ENCODE peak calls at places on chromosomes 13 and 19, in five cellular contexts. One of them, this sample, is unnamed. For H3K36me3, the result is how much of the 10 kb centered on the place peaks cover.

GRCh38 chr13:112690242-112690943 is 555 bp downstream of the ATP11A start:
- DNase-seq in OCI-LY7: peak
- DNase-seq in Peyer's patch: peak
- DNase-seq in adrenal gland: peak
- DNase-seq in effector memory CD4-positive, alpha-beta T cell: peak
- DNase-seq in this sample: no peak

GRCh38 chr13:80306573-80306972 is 34.4 kb downstream of the SPRY2 start:
- DNase-seq in effector memory CD4-positive, alpha-beta T cell: no peak
- DNase-seq in adrenal gland: no peak
- DNase-seq in OCI-LY7: no peak
- DNase-seq in Peyer's patch: no peak
- DNase-seq in this sample: no peak

GRCh38 chr13:45434556-45435371 is 16.6 kb upstream of the SLC25A30 start:
- DNase-seq in OCI-LY7: no peak
- DNase-seq in effector memory CD4-positive, alpha-beta T cell: no peak
- DNase-seq in Peyer's patch: no peak
- DNase-seq in adrenal gland: no peak
- DNase-seq in this sample: no peak

GRCh38 chr19:18090545-18091216 is 3.9 kb upstream of the IL12RB1 start:
- DNase-seq in effector memory CD4-positive, alpha-beta T cell: no peak
- DNase-seq in OCI-LY7: no peak
- DNase-seq in Peyer's patch: no peak
- DNase-seq in adrenal gland: no peak
- DNase-seq in this sample: no peak

GRCh38 chr13:86601351-86601750 is 802.1 kb upstream of the SLITRK6 start:
- DNase-seq in adrenal gland: no peak
- DNase-seq in OCI-LY7: no peak
- DNase-seq in Peyer's patch: no peak
- DNase-seq in effector memory CD4-positive, alpha-beta T cell: no peak
- DNase-seq in this sample: no peak

GRCh38 chr13:76944457-76944856 is 3.9 kb upstream of the ACOD1 start:
- DNase-seq in OCI-LY7: no peak
- DNase-seq in adrenal gland: peak
- DNase-seq in Peyer's patch: no peak
- DNase-seq in effector memory CD4-positive, alpha-beta T cell: no peak
- DNase-seq in this sample: no peak

GRCh38 chr13:114325729-114326128 is 11.4 kb downstream of the CHAMP1 start:
- DNase-seq in effector memory CD4-positive, alpha-beta T cell: no peak
- DNase-seq in Peyer's patch: no peak
- DNase-seq in OCI-LY7: no peak
- DNase-seq in adrenal gland: no peak
- DNase-seq in this sample: no peak

GRCh38 chr19:53372196-53372595 is 6.7 kb downstream of the ZNF525 start:
- DNase-seq in effector memory CD4-positive, alpha-beta T cell: no peak
- DNase-seq in Peyer's patch: no peak
- DNase-seq in adrenal gland: no peak
- DNase-seq in OCI-LY7: no peak
- DNase-seq in this sample: no peak

GRCh38 chr19:6970478-6970877 is 50.8 kb downstream of the MBD3L2B start:
- DNase-seq in OCI-LY7: peak
- DNase-seq in adrenal gland: peak
- DNase-seq in effector memory CD4-positive, alpha-beta T cell: no peak
- DNase-seq in Peyer's patch: no peak
- DNase-seq in this sample: no peak

GRCh38 chr19:38599722-38600121 is 18.0 kb downstream of the MAP4K1 start:
- DNase-seq in Peyer's patch: no peak
- DNase-seq in adrenal gland: no peak
- DNase-seq in OCI-LY7: no peak
- DNase-seq in effector memory CD4-positive, alpha-beta T cell: no peak
- DNase-seq in this sample: no peak

GRCh38 chr19:18349524-18350128 is 9.2 kb downstream of the PGPEP1 start:
- DNase-seq in effector memory CD4-positive, alpha-beta T cell: no peak
- DNase-seq in Peyer's patch: peak
- DNase-seq in adrenal gland: peak
- DNase-seq in OCI-LY7: peak
- DNase-seq in this sample: peak

GRCh38 chr19:19103167-19103566 is 35.1 kb downstream of the TMEM161A start:
- DNase-seq in Peyer's patch: no peak
- DNase-seq in adrenal gland: no peak
- DNase-seq in OCI-LY7: no peak
- DNase-seq in effector memory CD4-positive, alpha-beta T cell: no peak
- DNase-seq in this sample: no peak

GRCh38 chr19:56942749-56943148 is 102.2 kb upstream of the PEG3 start:
- DNase-seq in OCI-LY7: peak
- DNase-seq in effector memory CD4-positive, alpha-beta T cell: no peak
- DNase-seq in Peyer's patch: no peak
- DNase-seq in adrenal gland: no peak
- DNase-seq in this sample: peak

GRCh38 chr13:100881291-100881864 is 206.8 kb upstream of the TMTC4 start:
- DNase-seq in OCI-LY7: no peak
- DNase-seq in adrenal gland: no peak
- DNase-seq in effector memory CD4-positive, alpha-beta T cell: no peak
- DNase-seq in Peyer's patch: no peak
- DNase-seq in this sample: no peak

GRCh38 chr19:35346193-35347052 is 1.3 kb upstream of the FFAR1 start:
- DNase-seq in adrenal gland: no peak
- DNase-seq in Peyer's patch: peak
- DNase-seq in OCI-LY7: peak
- DNase-seq in effector memory CD4-positive, alpha-beta T cell: peak
- DNase-seq in this sample: no peak

GRCh38 chr13:79812070-79812850 is 331.3 kb downstream of the NDFIP2 start:
- DNase-seq in adrenal gland: no peak
- DNase-seq in effector memory CD4-positive, alpha-beta T cell: no peak
- DNase-seq in OCI-LY7: no peak
- DNase-seq in Peyer's patch: no peak
- DNase-seq in this sample: no peak

GRCh38 chr19:29952646-29953045 is 10.6 kb downstream of the URI1 start:
- DNase-seq in Peyer's patch: no peak
- DNase-seq in adrenal gland: no peak
- DNase-seq in effector memory CD4-positive, alpha-beta T cell: no peak
- DNase-seq in OCI-LY7: no peak
- DNase-seq in this sample: no peak

GRCh38 chr13:101552797-101553196 is 100.3 kb downstream of the ITGBL1 start:
- DNase-seq in Peyer's patch: no peak
- DNase-seq in OCI-LY7: no peak
- DNase-seq in effector memory CD4-positive, alpha-beta T cell: no peak
- DNase-seq in adrenal gland: no peak
- DNase-seq in this sample: no peak

GRCh38 chr13:46620029-46620428 is 67.1 kb downstream of the LRCH1 start:
- DNase-seq in OCI-LY7: no peak
- DNase-seq in adrenal gland: no peak
- DNase-seq in Peyer's patch: no peak
- DNase-seq in effector memory CD4-positive, alpha-beta T cell: no peak
- DNase-seq in this sample: no peak

GRCh38 chr13:91132381-91132780 is 215.1 kb upstream of the MIR17HG start:
- DNase-seq in adrenal gland: no peak
- DNase-seq in Peyer's patch: no peak
- DNase-seq in OCI-LY7: no peak
- DNase-seq in effector memory CD4-positive, alpha-beta T cell: no peak
- DNase-seq in this sample: no peak

GRCh38 chr19:21698215-21698614 is 69.2 kb downstream of the ZNF100 start:
- DNase-seq in OCI-LY7: peak
- DNase-seq in Peyer's patch: no peak
- DNase-seq in effector memory CD4-positive, alpha-beta T cell: no peak
- DNase-seq in adrenal gland: no peak
- DNase-seq in this sample: no peak

GRCh38 chr13:46206138-46206537 is 5.6 kb upstream of the LRRC63 start:
- DNase-seq in Peyer's patch: no peak
- DNase-seq in OCI-LY7: no peak
- DNase-seq in adrenal gland: no peak
- DNase-seq in effector memory CD4-positive, alpha-beta T cell: no peak
- DNase-seq in this sample: no peak

GRCh38 chr13:26589754-26590153 is 32.3 kb downstream of the WASF3 start:
- DNase-seq in Peyer's patch: no peak
- DNase-seq in OCI-LY7: no peak
- DNase-seq in effector memory CD4-positive, alpha-beta T cell: no peak
- DNase-seq in adrenal gland: no peak
- DNase-seq in this sample: no peak

GRCh38 chr19:10420444-10421239 is at the start of gene PDE4A:
- DNase-seq in OCI-LY7: peak
- DNase-seq in effector memory CD4-positive, alpha-beta T cell: no peak
- DNase-seq in adrenal gland: no peak
- DNase-seq in Peyer's patch: no peak
- DNase-seq in this sample: peak

GRCh38 chr13:79075703-79076102 is 330.4 kb downstream of the RBM26 start:
- DNase-seq in Peyer's patch: no peak
- DNase-seq in OCI-LY7: no peak
- DNase-seq in effector memory CD4-positive, alpha-beta T cell: no peak
- DNase-seq in adrenal gland: no peak
- DNase-seq in this sample: no peak

GRCh38 chr19:39110263-39110967 is 15.2 kb upstream of the PAK4 start:
- DNase-seq in Peyer's patch: peak
- DNase-seq in OCI-LY7: peak
- DNase-seq in effector memory CD4-positive, alpha-beta T cell: peak
- DNase-seq in adrenal gland: no peak
- DNase-seq in this sample: no peak

GRCh38 chr19:6026390-6026897 is 48.5 kb upstream of the RANBP3 start:
- DNase-seq in Peyer's patch: no peak
- DNase-seq in OCI-LY7: no peak
- DNase-seq in adrenal gland: no peak
- DNase-seq in effector memory CD4-positive, alpha-beta T cell: no peak
- DNase-seq in this sample: no peak

GRCh38 chr13:24068472-24068871 is 92.0 kb upstream of the SPATA13 start:
- DNase-seq in Peyer's patch: no peak
- DNase-seq in adrenal gland: no peak
- DNase-seq in effector memory CD4-positive, alpha-beta T cell: no peak
- DNase-seq in OCI-LY7: no peak
- DNase-seq in this sample: no peak

GRCh38 chr13:27929868-27930267 is 10.1 kb downstream of the PDX1 start:
- DNase-seq in adrenal gland: no peak
- DNase-seq in effector memory CD4-positive, alpha-beta T cell: no peak
- DNase-seq in OCI-LY7: no peak
- DNase-seq in Peyer's patch: no peak
- DNase-seq in this sample: no peak

DNA sequence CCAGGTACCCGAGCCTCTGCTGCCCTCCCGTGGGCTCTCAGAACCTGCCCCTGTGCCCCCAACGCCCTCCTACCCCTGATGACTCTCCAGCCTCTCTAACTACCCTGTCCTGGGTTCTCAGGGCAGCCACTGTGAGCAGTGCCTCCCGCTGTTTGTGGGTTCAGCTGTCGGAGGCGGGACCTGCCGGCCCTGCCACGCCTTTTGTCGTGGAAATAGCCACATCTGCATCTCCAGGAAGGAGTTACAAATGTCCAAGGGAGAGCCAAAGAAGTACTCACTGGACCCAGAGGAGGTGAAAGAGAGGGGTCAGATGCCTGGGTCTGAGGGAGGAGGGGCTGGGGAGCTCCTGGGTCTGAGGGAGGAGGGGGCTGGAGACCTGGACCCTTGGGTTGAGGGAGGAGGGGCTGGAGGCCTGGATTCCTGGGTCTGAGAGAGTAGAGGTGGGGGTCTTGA is 20.0 kb downstream of the CNFN start:
- DNase-seq in Peyer's patch: no peak
- DNase-seq in adrenal gland: no peak
- DNase-seq in OCI-LY7: no peak
- DNase-seq in effector memory CD4-positive, alpha-beta T cell: no peak
- DNase-seq in this sample: no peak
- H3K36me3 ChIP-seq in Peyer's patch: under half
- H3K36me3 ChIP-seq in adrenal gland: under half
- H3K36me3 ChIP-seq in OCI-LY7: under half
- H3K36me3 ChIP-seq in effector memory CD4-positive, alpha-beta T cell: under half
- H3K36me3 ChIP-seq in this sample: under half

GRCh38 chr19:34325961-34326360 is 39.0 kb upstream of the GPI start:
- DNase-seq in Peyer's patch: no peak
- DNase-seq in OCI-LY7: no peak
- DNase-seq in adrenal gland: no peak
- DNase-seq in effector memory CD4-positive, alpha-beta T cell: no peak
- DNase-seq in this sample: no peak

GRCh38 chr19:34325181-34325580 is 39.8 kb upstream of the GPI start:
- DNase-seq in effector memory CD4-positive, alpha-beta T cell: no peak
- DNase-seq in adrenal gland: no peak
- DNase-seq in OCI-LY7: no peak
- DNase-seq in Peyer's patch: no peak
- DNase-seq in this sample: no peak

GRCh38 chr19:34328982-34329381 is 36.0 kb upstream of the GPI start:
- DNase-seq in Peyer's patch: no peak
- DNase-seq in adrenal gland: no peak
- DNase-seq in OCI-LY7: no peak
- DNase-seq in effector memory CD4-positive, alpha-beta T cell: no peak
- DNase-seq in this sample: no peak

GRCh38 chr19:34330116-34330515 is 34.9 kb upstream of the GPI start:
- DNase-seq in adrenal gland: no peak
- DNase-seq in Peyer's patch: no peak
- DNase-seq in OCI-LY7: no peak
- DNase-seq in effector memory CD4-positive, alpha-beta T cell: no peak
- DNase-seq in this sample: no peak

GRCh38 chr19:34327851-34328250 is 37.1 kb upstream of the GPI start:
- DNase-seq in Peyer's patch: no peak
- DNase-seq in effector memory CD4-positive, alpha-beta T cell: no peak
- DNase-seq in adrenal gland: no peak
- DNase-seq in OCI-LY7: no peak
- DNase-seq in this sample: no peak
- H3K36me3 ChIP-seq in Peyer's patch: under half
- H3K36me3 ChIP-seq in effector memory CD4-positive, alpha-beta T cell: half or more
- H3K36me3 ChIP-seq in adrenal gland: under half
- H3K36me3 ChIP-seq in OCI-LY7: half or more
- H3K36me3 ChIP-seq in this sample: half or more

DNA sequence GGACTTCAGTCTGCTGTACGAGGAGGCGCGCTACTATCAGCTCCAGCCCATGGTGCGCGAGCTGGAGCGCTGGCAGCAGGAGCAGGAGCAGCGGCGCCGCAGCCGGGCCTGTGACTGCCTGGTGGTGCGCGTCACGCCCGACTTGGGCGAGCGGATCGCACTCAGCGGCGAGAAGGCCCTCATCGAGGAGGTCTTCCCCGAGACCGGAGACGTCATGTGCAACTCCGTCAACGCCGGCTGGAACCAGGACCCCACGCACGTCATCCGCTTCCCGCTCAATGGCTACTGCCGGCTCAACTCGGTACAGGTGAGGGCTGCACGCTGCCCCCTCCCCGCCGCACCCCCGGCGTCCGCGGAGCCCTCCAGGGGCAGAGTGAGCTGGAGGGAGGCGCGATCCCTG is 14.6 kb downstream of the KCTD15 start:
- DNase-seq in effector memory CD4-positive, alpha-beta T cell: no peak
- DNase-seq in Peyer's patch: no peak
- DNase-seq in OCI-LY7: no peak
- DNase-seq in adrenal gland: no peak
- DNase-seq in this sample: no peak
- H3K36me3 ChIP-seq in effector memory CD4-positive, alpha-beta T cell: under half
- H3K36me3 ChIP-seq in Peyer's patch: under half
- H3K36me3 ChIP-seq in OCI-LY7: under half
- H3K36me3 ChIP-seq in adrenal gland: under half
- H3K36me3 ChIP-seq in this sample: under half

GRCh38 chr19:15371786-15372380 is 7.7 kb downstream of the AKAP8 start:
- DNase-seq in effector memory CD4-positive, alpha-beta T cell: no peak
- DNase-seq in OCI-LY7: no peak
- DNase-seq in adrenal gland: no peak
- DNase-seq in Peyer's patch: no peak
- DNase-seq in this sample: no peak

GRCh38 chr19:15371119-15371518 is 8.5 kb downstream of the AKAP8 start:
- DNase-seq in adrenal gland: no peak
- DNase-seq in OCI-LY7: no peak
- DNase-seq in effector memory CD4-positive, alpha-beta T cell: no peak
- DNase-seq in Peyer's patch: no peak
- DNase-seq in this sample: no peak

GRCh38 chr19:15372891-15373301 is 6.7 kb downstream of the AKAP8 start:
- DNase-seq in effector memory CD4-positive, alpha-beta T cell: no peak
- DNase-seq in Peyer's patch: no peak
- DNase-seq in OCI-LY7: no peak
- DNase-seq in adrenal gland: no peak
- DNase-seq in this sample: no peak

GRCh38 chr19:15373644-15374043 is 5.9 kb downstream of the AKAP8 start:
- DNase-seq in adrenal gland: no peak
- DNase-seq in OCI-LY7: no peak
- DNase-seq in Peyer's patch: no peak
- DNase-seq in effector memory CD4-positive, alpha-beta T cell: no peak
- DNase-seq in this sample: no peak

GRCh38 chr19:15372470-15372869 is 7.1 kb downstream of the AKAP8 start:
- DNase-seq in adrenal gland: no peak
- DNase-seq in effector memory CD4-positive, alpha-beta T cell: no peak
- DNase-seq in OCI-LY7: no peak
- DNase-seq in Peyer's patch: no peak
- DNase-seq in this sample: no peak
- H3K36me3 ChIP-seq in adrenal gland: under half
- H3K36me3 ChIP-seq in effector memory CD4-positive, alpha-beta T cell: half or more
- H3K36me3 ChIP-seq in OCI-LY7: half or more
- H3K36me3 ChIP-seq in Peyer's patch: under half
- H3K36me3 ChIP-seq in this sample: half or more